ENCODE peak calls at places on chromosomes 4 and X, in seven cellular contexts. U is fibroblast of lung, D is midbrain, C is GM18507, M is transverse colon, L is NCI-H2081 treated with DMSO at 0.1 percent for 48 hours, J is neural crest cell. H is an unnamed sample.

GRCh38 chr4:74670583-74670982 is 123.7 kb downstream of the BTC start:
- DNase-seq in U (no peak), D (no peak), C (no peak), M (no peak), L (no peak), J (no peak), H (no peak)

GRCh38 chr4:172099376-172099775 is 286.2 kb downstream of the GALNTL6 start:
- DNase-seq in U (no peak), D (no peak), C (no peak), M (no peak), L (no peak), J (no peak), H (no peak)

GRCh38 chrX:6849711-6850415 is 297.6 kb upstream of the STS start:
- DNase-seq in U (peak), D (no peak), C (no peak), M (no peak), L (no peak), J (no peak), H (peak)

GRCh38 chrX:71482228-71482958 is 50.5 kb upstream of the OGT start:
- DNase-seq in U (no peak), D (no peak), C (no peak), M (no peak), L (no peak), J (no peak), H (no peak)

GRCh38 chrX:10110316-10110932 is 46.4 kb upstream of the CLCN4 start:
- DNase-seq in U (no peak), D (no peak), C (no peak), M (no peak), L (no peak), J (no peak), H (no peak)

GRCh38 chr4:142379277-142380051 is 466.6 kb downstream of the INPP4B start:
- DNase-seq in U (peak), D (no peak), C (no peak), M (no peak), L (no peak), J (no peak), H (peak)

GRCh38 chr4:139872274-139872673 is 206.7 kb downstream of the MGST2 start:
- DNase-seq in U (peak), D (no peak), C (no peak), M (no peak), L (no peak), J (no peak), H (peak)

GRCh38 chr4:11106769-11107168 is 321.9 kb downstream of the HS3ST1 start:
- DNase-seq in U (peak), D (no peak), C (no peak), M (no peak), L (no peak), J (no peak), H (no peak)

GRCh38 chr4:26263165-26263564 is 57.6 kb upstream of the RBPJ start:
- DNase-seq in U (no peak), D (no peak), C (no peak), M (no peak), L (no peak), J (no peak), H (no peak)

GRCh38 chrX:92270936-92271655 is 491.9 kb downstream of the PCDH11X start:
- DNase-seq in U (no peak), D (no peak), C (no peak), M (no peak), L (no peak), J (no peak), H (no peak)

GRCh38 chr4:185237185-185237584 is 27.8 kb downstream of the SNX25 start:
- DNase-seq in U (no peak), D (no peak), C (no peak), M (no peak), L (no peak), J (no peak), H (no peak)

GRCh38 chr4:113278324-113278934 is 229.0 kb downstream of the ANK2 start:
- DNase-seq in U (peak), D (peak), C (peak), M (peak), L (peak), J (peak), H (peak)

GRCh38 chrX:136055651-136056221 is 70.5 kb downstream of the SLC9A6 start:
- DNase-seq in U (peak), D (no peak), C (no peak), M (no peak), L (no peak), J (no peak), H (peak)

GRCh38 chr4:121950212-121950679 is 1.6 kb downstream of the TRPC3 start:
- DNase-seq in U (peak), D (peak), C (peak), M (peak), L (no peak), J (peak), H (peak)

GRCh38 chr4:172035573-172035972 is 222.4 kb downstream of the GALNTL6 start:
- DNase-seq in U (no peak), D (no peak), C (no peak), M (no peak), L (no peak), J (no peak), H (no peak)

GRCh38 chrX:41946230-41946629 is 22.9 kb upstream of the CASK start:
- DNase-seq in U (no peak), D (no peak), C (no peak), M (peak), L (no peak), J (no peak), H (no peak)

GRCh38 chrX:10832103-10832502 is 211.7 kb upstream of the MID1 start:
- DNase-seq in U (no peak), D (no peak), C (no peak), M (no peak), L (no peak), J (no peak), H (no peak)

GRCh38 chr4:138181288-138181687 is 60.9 kb downstream of the SLC7A11 start:
- DNase-seq in U (peak), D (no peak), C (no peak), M (no peak), L (no peak), J (no peak), H (no peak)

GRCh38 chr4:2289311-2289954 is 27.5 kb upstream of the MXD4 start:
- DNase-seq in U (no peak), D (no peak), C (no peak), M (no peak), L (no peak), J (no peak), H (no peak)

H was measured in EL.